ENCODE peak calls at places on chromosomes 16 and 17, in seven cellular contexts. Y is CD4-positive, alpha-beta T cell; B is lower leg skin; Q is Peyer's patch; O is AG10803; K is fibroblast of lung; S is cardiac muscle cell. V is an unnamed sample.

GRCh38 chr17:82845163-82845807 is 5.5 kb upstream of the ZNF750 start:
- DNase-seq in O (no peak), S (no peak), K (no peak), Q (no peak), B (no peak), Y (peak), V (peak)

GRCh38 chr16:86809458-86809955 is 231.2 kb downstream of the FOXL1 start:
- DNase-seq in Y (no peak), Q (no peak), K (peak), O (peak), S (no peak), B (no peak), V (no peak)

GRCh38 chr16:49179714-49180330 is 101.8 kb downstream of the CBLN1 start:
- DNase-seq in B (no peak), K (no peak), Q (peak), Y (no peak), S (no peak), O (no peak), V (no peak)

GRCh38 chr16:28081391-28081790 is 17.9 kb upstream of the GSG1L start:
- DNase-seq in S (no peak), B (no peak), O (no peak), Q (no peak), Y (no peak), K (no peak), V (no peak)

GRCh38 chr16:245105-245504 is 10.5 kb downstream of the FAM234A start:
- DNase-seq in Y (no peak), K (no peak), B (no peak), O (no peak), S (no peak), Q (peak), V (no peak)

GRCh38 chr16:56301391-56301850 is 110.1 kb downstream of the GNAO1 start:
- DNase-seq in O (peak), K (peak), Y (no peak), S (no peak), Q (no peak), B (no peak), V (no peak)

GRCh38 chr17:60900688-60901087 is 223.0 kb downstream of the BCAS3 start:
- DNase-seq in S (no peak), Y (no peak), Q (no peak), B (no peak), O (no peak), K (no peak), V (no peak)

GRCh38 chr16:83312846-83313245 is 494.9 kb upstream of the HSBP1 start:
- DNase-seq in S (peak), Y (no peak), K (no peak), Q (no peak), B (no peak), O (no peak), V (no peak)

GRCh38 chr17:43543300-43543699 is 2.8 kb downstream of the ETV4 start:
- DNase-seq in Q (no peak), S (no peak), K (no peak), Y (no peak), O (no peak), B (no peak), V (no peak)

GRCh38 chr17:53640808-53641207 is 181.9 kb upstream of the KIF2B start:
- DNase-seq in S (no peak), O (no peak), Q (no peak), Y (no peak), B (no peak), K (no peak), V (no peak)

GRCh38 chr16:12079411-12079965 is 103.0 kb downstream of the SNX29 start:
- DNase-seq in K (no peak), Y (peak), O (no peak), Q (no peak), B (peak), S (no peak), V (no peak)

GRCh38 chr17:22138861-22139469 is 446.6 kb downstream of the KCNJ18 start:
- DNase-seq in O (no peak), Y (no peak), Q (no peak), K (no peak), B (no peak), S (no peak), V (no peak)

GRCh38 chr16:27749946-27750345 is 200.0 kb downstream of the KATNIP start:
- DNase-seq in Y (no peak), O (no peak), Q (no peak), S (no peak), B (no peak), K (no peak), V (no peak)

GRCh38 chr16:5709889-5710288 is 612.3 kb upstream of the EEF2KMT start:
- DNase-seq in Y (no peak), K (peak), B (no peak), S (peak), Q (no peak), O (no peak), V (peak)

GRCh38 chr16:46768809-46769208 is 20.7 kb upstream of the MYLK3 start:
- DNase-seq in B (no peak), Q (no peak), Y (no peak), O (no peak), S (no peak), K (no peak), V (no peak)

GRCh38 chr16:68096491-68096890 is 11.3 kb downstream of the NFATC3 start:
- DNase-seq in Y (no peak), B (no peak), S (no peak), O (no peak), Q (no peak), K (no peak), V (no peak)

GRCh38 chr16:87135631-87136030 is 181.6 kb downstream of the C16orf95 start:
- DNase-seq in S (no peak), B (no peak), K (no peak), O (no peak), Q (no peak), Y (no peak), V (no peak)

GRCh38 chr17:43324205-43324893 is 74.4 kb upstream of the ARL4D start:
- DNase-seq in B (peak), S (no peak), Y (no peak), O (peak), Q (no peak), K (no peak), V (peak)

GRCh38 chr16:67504190-67505021 is 21.1 kb upstream of the AGRP start:
- DNase-seq in Q (no peak), Y (no peak), S (no peak), K (peak), O (no peak), B (peak), V (no peak)

GRCh38 chr16:85293899-85294642 is 181.8 kb upstream of the CIBAR2 start:
- DNase-seq in B (no peak), Q (no peak), O (no peak), S (no peak), Y (no peak), K (no peak), V (no peak)

GRCh38 chr17:1147664-1148063 is 32.1 kb downstream of the ABR start:
- DNase-seq in Q (peak), K (peak), Y (no peak), O (peak), B (no peak), S (peak), V (peak)

GRCh38 chr16:60151987-60152386 is 1417.9 kb upstream of the GOT2 start:
- DNase-seq in K (peak), Q (no peak), B (no peak), Y (no peak), S (no peak), O (no peak), V (no peak)

GRCh38 chr16:67247698-67248400 is 568 bp upstream of the FHOD1 start:
- DNase-seq in B (no peak), Q (no peak), O (no peak), Y (no peak), K (no peak), S (no peak), V (no peak)

GRCh38 chr16:3938843-3939624 is 58.5 kb upstream of the CREBBP start:
- DNase-seq in Q (peak), O (peak), B (no peak), K (peak), Y (peak), S (peak), V (peak)

GRCh38 chr16:87715658-87716057 is 50.1 kb downstream of the KLHDC4 start:
- DNase-seq in Q (no peak), O (no peak), B (no peak), K (peak), Y (no peak), S (no peak), V (no peak)

GRCh38 chr17:8574687-8575086 is 55.8 kb downstream of the MYH10 start:
- DNase-seq in S (no peak), B (no peak), Y (no peak), O (no peak), Q (no peak), K (peak), V (no peak)
- TF ChIP-seq CTCF in S (peak), B (no peak), Y (no peak), O (no peak), Q (peak), K (peak), V (peak)

DNA sequence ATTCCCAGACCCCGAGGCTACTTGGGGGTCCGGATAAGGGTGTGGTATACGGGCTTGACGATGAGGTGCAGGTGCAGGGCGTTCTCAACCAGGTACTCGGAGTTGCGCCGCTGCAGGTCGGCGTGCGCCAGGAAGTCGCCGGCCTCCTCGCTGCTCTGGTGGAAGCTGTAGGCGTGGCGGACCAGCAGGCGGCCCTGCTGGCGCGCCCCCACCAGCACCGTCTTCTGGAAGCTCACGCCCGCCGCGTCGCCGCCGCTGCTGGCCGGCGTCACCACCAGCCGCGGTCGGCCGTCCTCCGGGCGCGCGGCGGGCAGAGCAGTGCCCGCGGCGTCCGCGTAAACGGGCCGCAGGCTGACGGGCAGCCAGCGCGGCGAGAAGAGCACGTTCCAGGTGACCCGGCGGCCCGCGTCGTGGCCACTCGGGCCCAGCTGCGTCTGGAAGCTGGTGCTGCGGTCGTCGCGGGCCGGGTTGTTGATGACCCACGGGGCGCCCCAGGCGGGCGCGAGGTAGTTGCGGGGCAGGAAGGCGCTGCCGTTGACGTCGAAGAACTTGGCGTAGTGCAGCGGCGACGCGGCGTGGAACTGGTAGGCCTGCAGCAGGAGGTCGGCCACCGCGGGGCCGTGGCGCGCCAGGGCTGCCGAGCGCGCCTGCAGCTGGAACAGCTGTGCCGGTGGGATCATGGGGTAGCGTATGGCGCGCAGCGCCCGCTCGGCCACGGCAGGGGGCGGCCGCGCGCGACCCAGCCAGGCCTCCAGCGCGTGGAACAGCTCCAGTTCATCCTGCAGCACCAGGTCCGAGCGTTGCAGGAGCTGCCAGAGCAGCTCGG is 4.8 kb downstream of the BTBD17 start:
- DNase-seq in Y (no peak), O (no peak), B (no peak), Q (no peak), K (no peak), S (peak), V (peak)
- TF ChIP-seq CTCF in Y (no peak), O (no peak), B (no peak), Q (no peak), K (no peak), S (no peak), V (no peak)

DNA sequence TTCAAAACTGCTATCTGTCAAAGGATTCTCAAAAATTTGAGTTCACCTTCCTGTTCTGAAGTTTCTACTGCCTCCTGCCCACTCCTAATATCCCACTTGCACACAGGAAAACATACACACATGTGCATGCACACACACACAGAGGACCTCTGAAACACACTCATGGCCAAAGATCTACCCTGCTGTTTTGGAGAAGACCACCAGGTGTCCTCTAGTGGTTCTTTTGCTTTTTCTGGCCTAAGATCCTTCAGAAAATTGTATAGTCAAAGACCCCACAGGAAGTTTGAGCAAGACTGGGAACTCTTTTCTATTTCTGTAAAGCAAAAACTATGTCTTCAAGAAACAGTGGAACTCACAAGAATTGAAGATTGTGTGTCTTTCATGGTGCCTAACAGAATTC is 90.2 kb downstream of the CDH8 start:
- DNase-seq in Q (no peak), S (no peak), O (no peak), B (no peak), K (no peak), Y (no peak), V (no peak)
- TF ChIP-seq CTCF in Q (no peak), S (no peak), O (no peak), B (no peak), K (no peak), Y (no peak), V (peak)

GRCh38 chr16:72467157-72467759 is 295.3 kb upstream of the PMFBP1 start:
- DNase-seq in B (no peak), O (peak), K (peak), S (peak), Y (no peak), Q (no peak), V (peak)
- TF ChIP-seq CTCF in B (no peak), O (peak), K (peak), S (peak), Y (no peak), Q (peak), V (peak)

GRCh38 chr17:40548491-40548981 is 16.7 kb downstream of the CCR7 start:
- DNase-seq in B (peak), Y (peak), Q (no peak), K (no peak), S (no peak), O (no peak), V (no peak)

GRCh38 chr17:40547785-40548478 is 17.3 kb downstream of the CCR7 start:
- DNase-seq in Y (no peak), S (no peak), Q (no peak), K (no peak), O (no peak), B (no peak), V (no peak)

GRCh38 chr17:40550608-40551007 is 14.7 kb downstream of the CCR7 start:
- DNase-seq in K (peak), Y (peak), Q (peak), O (peak), S (no peak), B (peak), V (no peak)

GRCh38 chr17:40547079-40547784 is 18.0 kb downstream of the CCR7 start:
- DNase-seq in O (no peak), K (no peak), Y (peak), Q (peak), B (peak), S (no peak), V (no peak)

GRCh38 chr17:40548982-40549680 is 16.1 kb downstream of the CCR7 start:
- DNase-seq in Q (peak), B (peak), Y (no peak), S (no peak), K (peak), O (peak), V (no peak)
- TF ChIP-seq CTCF in Q (no peak), B (no peak), Y (no peak), S (no peak), K (no peak), O (no peak), V (no peak)

GRCh38 chr17:9116311-9116820 is 95.1 kb downstream of the NTN1 start:
- DNase-seq in Q (no peak), Y (no peak), K (no peak), O (no peak), S (no peak), B (no peak), V (no peak)

GRCh38 chr17:9110501-9110900 is 89.2 kb downstream of the NTN1 start:
- DNase-seq in B (no peak), Y (no peak), O (no peak), Q (no peak), S (no peak), K (no peak), V (no peak)

GRCh38 chr17:9116861-9117568 is 95.7 kb downstream of the NTN1 start:
- DNase-seq in Q (no peak), Y (no peak), B (no peak), S (no peak), O (no peak), K (no peak), V (no peak)

GRCh38 chr17:9120471-9120870 is 99.2 kb downstream of the NTN1 start:
- DNase-seq in B (no peak), Y (no peak), K (no peak), O (no peak), Q (no peak), S (no peak), V (peak)

GRCh38 chr17:9115446-9116265 is 94.3 kb downstream of the NTN1 start:
- DNase-seq in S (peak), B (peak), K (peak), Q (peak), O (peak), Y (peak), V (peak)
- TF ChIP-seq CTCF in S (peak), B (no peak), K (peak), Q (peak), O (peak), Y (peak), V (no peak)

GRCh38 chr17:75588546-75589016 is 981 bp downstream of the MYO15B start:
- DNase-seq in S (no peak), Q (no peak), O (no peak), B (no peak), Y (no peak), K (no peak), V (no peak)
- TF ChIP-seq CTCF in S (no peak), Q (no peak), O (no peak), B (no peak), Y (no peak), K (no peak), V (no peak)

V was measured in endothelial cell.